ENCODE peak calls at places on chromosomes 13 and 19, in six cellular contexts. S is GM12891, T is K562, J is HepG2, W is GM12878, E is H1. A is an unnamed sample.

GRCh38 chr19:42281175-42282035 is 12.4 kb downstream of the CIC start:
- DNase-seq in S (no peak), W (no peak), J (peak), E (no peak), T (peak), A (no peak)

GRCh38 chr19:18282788-18283141 is 1.3 kb upstream of the JUND start:
- DNase-seq in T (no peak), E (no peak), J (peak), W (no peak), S (no peak), A (no peak)

GRCh38 chr13:24275041-24275440 is 34.3 kb upstream of the C1QTNF9 start:
- DNase-seq in T (no peak), W (no peak), E (no peak), S (no peak), J (no peak), A (no peak)

GRCh38 chr13:43020794-43021193 is 2.6 kb upstream of the DNAJC15 start:
- DNase-seq in J (no peak), E (no peak), S (no peak), W (no peak), T (no peak), A (no peak)

GRCh38 chr19:3573162-3573857 is 566 bp downstream of the HMG20B start:
- DNase-seq in E (no peak), S (no peak), T (no peak), J (no peak), W (no peak), A (no peak)

GRCh38 chr19:46861691-46862503 is 1.1 kb downstream of the ARHGAP35 start:
- DNase-seq in E (no peak), W (no peak), T (no peak), S (no peak), J (no peak), A (no peak)

GRCh38 chr19:1105217-1105872 is 1.6 kb downstream of the GPX4 start:
- DNase-seq in T (no peak), J (no peak), S (no peak), W (no peak), E (no peak), A (no peak)

GRCh38 chr13:85528578-85529215 is 270.5 kb downstream of the SLITRK6 start:
- DNase-seq in S (no peak), T (no peak), J (no peak), W (no peak), E (no peak), A (no peak)

GRCh38 chr13:26914148-26914547 is 153.6 kb upstream of the GPR12 start:
- DNase-seq in S (no peak), W (no peak), J (no peak), E (no peak), T (no peak), A (no peak)

GRCh38 chr19:21321134-21321533 is 8.1 kb downstream of the ZNF708 start:
- DNase-seq in W (no peak), T (no peak), E (no peak), S (no peak), J (no peak), A (no peak)

GRCh38 chr13:21638319-21639282 is 32.3 kb upstream of the FGF9 start:
- DNase-seq in T (peak), W (no peak), S (no peak), E (no peak), J (no peak), A (no peak)

GRCh38 chr13:27481766-27482165 is 31.4 kb upstream of the MTIF3 start:
- DNase-seq in E (peak), J (peak), T (peak), S (no peak), W (no peak), A (no peak)

GRCh38 chr13:84570831-84571230 is 688.6 kb upstream of the SLITRK1 start:
- DNase-seq in W (no peak), J (no peak), E (no peak), S (no peak), T (no peak), A (no peak)

GRCh38 chr13:60509601-60510386 is 112.8 kb downstream of the TDRD3 start:
- DNase-seq in J (no peak), E (no peak), W (no peak), T (no peak), S (no peak), A (no peak)

GRCh38 chr13:99000137-99000536 is 22.3 kb upstream of the DOCK9 start:
- DNase-seq in T (no peak), J (no peak), E (no peak), W (no peak), S (no peak), A (no peak)

GRCh38 chr13:25908390-25908789 is 143.4 kb downstream of the SHISA2 start:
- DNase-seq in J (no peak), T (no peak), E (no peak), S (no peak), W (no peak), A (no peak)

GRCh38 chr13:45781553-45782326 is 69.8 kb downstream of the SIAH3 start:
- DNase-seq in S (no peak), J (no peak), E (no peak), T (no peak), W (no peak), A (no peak)
- TF ChIP-seq TAF1 in S (no peak), J (no peak), E (no peak), T (no peak), W (no peak), A (no peak)

GRCh38 chr19:29212614-29213573 is at the start of gene UQCRFS1:
- DNase-seq in E (peak), W (peak), S (peak), T (peak), J (peak), A (peak)
- TF ChIP-seq POLR2AphosphoS5 in E (peak), W (peak), S (peak), T (peak), J (peak), A (peak)

DNA sequence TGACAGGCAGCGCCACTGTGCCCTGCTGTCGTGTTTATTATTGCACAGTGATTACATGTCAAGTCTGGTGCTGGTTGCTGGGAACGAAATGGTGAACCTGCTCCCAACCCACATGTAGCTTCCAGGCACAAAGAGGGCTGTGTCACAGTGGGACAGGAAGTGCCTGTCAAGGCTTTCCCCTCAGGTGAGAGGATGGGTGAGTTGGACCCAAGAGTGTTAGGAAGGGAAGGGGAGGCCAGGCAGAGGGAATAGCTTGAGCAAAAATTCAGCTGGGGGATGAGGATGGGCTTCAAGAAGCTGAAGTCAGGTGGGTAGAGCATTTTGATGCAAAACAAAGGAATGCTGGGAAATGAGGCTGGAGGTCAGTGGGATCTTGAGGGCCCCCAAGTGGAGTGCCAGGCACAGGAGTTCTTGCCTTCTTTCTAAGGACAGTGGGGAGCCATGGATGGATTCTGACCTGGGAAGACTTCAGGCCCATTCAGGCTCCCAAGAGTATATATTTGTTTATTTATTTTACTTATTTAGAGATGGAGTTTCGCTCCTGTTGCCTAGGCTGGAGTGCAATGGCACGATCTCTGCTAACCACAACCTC is 8.5 kb upstream of the QTRT1 start:
- DNase-seq in S (no peak), T (no peak), J (no peak), W (no peak), E (no peak), A (no peak)
- TF ChIP-seq POLR2A in S (no peak), T (peak), J (peak), W (peak), E (peak), A (peak)

GRCh38 chr19:34576292-34576691 is 94.7 kb downstream of the WTIP start:
- DNase-seq in E (no peak), W (no peak), S (no peak), J (no peak), T (no peak), A (no peak)

GRCh38 chr19:34575206-34575605 is 93.6 kb downstream of the WTIP start:
- DNase-seq in E (no peak), W (no peak), S (no peak), T (no peak), J (no peak), A (no peak)

GRCh38 chr19:34577056-34577455 is 95.5 kb downstream of the WTIP start:
- DNase-seq in J (no peak), T (no peak), W (no peak), E (no peak), S (no peak), A (no peak)

GRCh38 chr19:34574704-34575103 is 93.1 kb downstream of the WTIP start:
- DNase-seq in E (no peak), S (no peak), T (no peak), J (no peak), W (no peak), A (no peak)

GRCh38 chr19:34573226-34573864 is 91.8 kb downstream of the WTIP start:
- DNase-seq in S (no peak), T (no peak), W (no peak), J (no peak), E (no peak), A (no peak)
- TF ChIP-seq TAF1 in S (no peak), T (no peak), W (no peak), J (no peak), E (no peak), A (no peak)

GRCh38 chr19:13008926-13009787 is 13.9 kb downstream of the NFIX start:
- DNase-seq in J (no peak), T (no peak), S (no peak), W (no peak), E (no peak), A (no peak)
- TF ChIP-seq POLR2AphosphoS5 in J (no peak), T (no peak), S (no peak), W (no peak), E (no peak), A (no peak)

GRCh38 chr13:113883314-113883811 is 19.5 kb upstream of the GAS6 start:
- DNase-seq in J (no peak), S (no peak), E (no peak), T (peak), W (no peak), A (no peak)

GRCh38 chr13:113882266-113882627 is 18.4 kb upstream of the GAS6 start:
- DNase-seq in W (no peak), J (no peak), S (no peak), E (no peak), T (no peak), A (no peak)

GRCh38 chr13:113882716-113883115 is 18.8 kb upstream of the GAS6 start:
- DNase-seq in S (no peak), J (no peak), W (no peak), E (no peak), T (no peak), A (no peak)

GRCh38 chr13:113880651-113881611 is 17.1 kb upstream of the GAS6 start:
- DNase-seq in S (no peak), J (no peak), E (no peak), W (no peak), T (no peak), A (no peak)

GRCh38 chr13:113881614-113882265 is 17.9 kb upstream of the GAS6 start:
- DNase-seq in J (no peak), E (no peak), W (no peak), T (no peak), S (no peak), A (no peak)
- TF ChIP-seq POLR2A in J (no peak), E (no peak), W (no peak), T (no peak), S (no peak), A (no peak)